ENCODE peak calls at places on chromosome 4, in four cellular contexts. P is nucleus accumbens, W is tibial artery, G is astrocyte of the spinal cord. E is an unnamed sample.

GRCh38 chr4:128470492-128471053 is 183.0 kb upstream of the PGRMC2 start:
- DNase-seq in P (no peak), W (no peak), G (no peak), E (no peak)

GRCh38 chr4:9924750-9925149 is 96.5 kb downstream of the SLC2A9 start:
- DNase-seq in P (no peak), W (no peak), G (no peak), E (no peak)

GRCh38 chr4:28007693-28008092 is 1147.1 kb downstream of the STIM2 start:
- DNase-seq in P (peak), W (no peak), G (no peak), E (no peak)

GRCh38 chr4:8151165-8151650 is 7.4 kb downstream of the ABLIM2 start:
- DNase-seq in P (no peak), W (no peak), G (no peak), E (no peak)

GRCh38 chr4:106304632-106305031 is 11.4 kb downstream of the TBCK start:
- DNase-seq in P (no peak), W (no peak), G (no peak), E (no peak)

GRCh38 chr4:71123951-71124350 is 130.5 kb downstream of the DCK start:
- DNase-seq in P (no peak), W (no peak), G (no peak), E (no peak)

GRCh38 chr4:42579903-42580302 is 77.0 kb downstream of the ATP8A1 start:
- DNase-seq in P (no peak), W (no peak), G (no peak), E (no peak)

GRCh38 chr4:169234137-169234855 is 36.5 kb downstream of the SH3RF1 start:
- DNase-seq in P (no peak), W (no peak), G (no peak), E (no peak)

GRCh38 chr4:56129431-56129861 is 180.7 kb downstream of the CEP135 start:
- DNase-seq in P (no peak), W (no peak), G (no peak), E (no peak)

GRCh38 chr4:42282081-42282901 is 115.0 kb upstream of the SHISA3 start:
- DNase-seq in P (peak), W (no peak), G (peak), E (peak)

GRCh38 chr4:103074598-103075434 is 1.7 kb downstream of the SLC9B2 start:
- DNase-seq in P (no peak), W (no peak), G (peak), E (no peak)